ENCODE peak calls at places on chromosomes 2 and 18, in four cellular contexts. O is CD4-positive, alpha-beta memory T cell; J is PC-9; Z is tibial artery. E is an unnamed sample. For H3K9me3, the result is how much of the 10 kb centered on the place peaks cover.

GRCh38 chr2:128477026-128477820 is 158.6 kb upstream of the HS6ST1 start:
- DNase-seq in Z (no peak), O (no peak), J (no peak), E (no peak)

GRCh38 chr2:170701011-170701410 is 14.1 kb upstream of the SP5 start:
- DNase-seq in J (no peak), Z (no peak), O (no peak), E (no peak)

GRCh38 chr2:1681323-1682310 is 62.7 kb downstream of the PXDN start:
- DNase-seq in J (no peak), O (no peak), Z (no peak), E (no peak)

GRCh38 chr2:136281281-136282117 is 163.6 kb upstream of the CXCR4 start:
- DNase-seq in Z (no peak), O (peak), J (no peak), E (peak)

GRCh38 chr18:13565228-13565627 is 161.1 kb downstream of the FAM210A start:
- DNase-seq in J (no peak), O (no peak), Z (no peak), E (no peak)

GRCh38 chr2:236600158-236600557 is 30.5 kb downstream of the ACKR3 start:
- DNase-seq in O (no peak), Z (no peak), J (no peak), E (no peak)

GRCh38 chr18:32040936-32041335 is 22.3 kb downstream of the RNF125 start:
- DNase-seq in Z (no peak), J (no peak), O (peak), E (no peak)

GRCh38 chr18:23238152-23238531 is 102.9 kb downstream of the CABLES1 start:
- DNase-seq in Z (peak), O (no peak), J (no peak), E (no peak)

GRCh38 chr2:178317807-178318206 is 123.5 kb downstream of the OSBPL6 start:
- DNase-seq in Z (no peak), O (no peak), J (no peak), E (no peak)

GRCh38 chr2:177669625-177670330 is 277.2 kb downstream of the AGPS start:
- DNase-seq in J (no peak), O (no peak), Z (no peak), E (no peak)

GRCh38 chr2:95377216-95377530 is 25.3 kb upstream of the FAHD2A start:
- DNase-seq in Z (no peak), O (no peak), J (no peak), E (no peak)

GRCh38 chr2:136098441-136098840 is 19.5 kb downstream of the CXCR4 start:
- DNase-seq in Z (no peak), O (no peak), J (no peak), E (no peak)

GRCh38 chr2:180337136-180337535 is 330.0 kb upstream of the CWC22 start:
- DNase-seq in O (no peak), J (peak), Z (no peak), E (no peak)

GRCh38 chr2:180334514-180334913 is 327.4 kb upstream of the CWC22 start:
- DNase-seq in Z (no peak), O (no peak), J (no peak), E (no peak)

GRCh38 chr2:180336550-180336949 is 329.5 kb upstream of the CWC22 start:
- DNase-seq in J (no peak), Z (no peak), O (no peak), E (no peak)
- H3K9me3 ChIP-seq in J (under half), Z (under half), O (under half), E (under half)

DNA sequence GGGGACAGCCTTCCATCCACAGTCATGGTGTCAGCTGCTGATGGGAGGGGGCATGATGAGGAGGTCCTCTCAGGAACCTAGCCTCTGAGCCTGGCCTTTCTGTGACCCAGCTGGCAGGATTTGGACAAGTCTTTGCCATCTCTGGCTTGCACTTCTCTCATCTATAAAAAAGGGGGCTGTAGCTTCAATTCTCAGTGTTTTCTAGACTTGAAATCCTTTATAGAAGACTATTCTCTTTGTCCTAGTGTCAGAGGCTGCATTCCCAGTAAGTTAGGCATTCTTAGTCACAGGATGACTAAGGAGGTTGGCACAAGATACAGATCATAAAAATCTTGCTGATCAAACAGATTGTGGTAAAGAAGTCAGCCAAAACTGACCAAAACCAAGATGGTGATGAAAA is 958.5 kb downstream of the CNTNAP5 start:
- DNase-seq in Z (no peak), O (no peak), J (peak), E (no peak)
- H3K9me3 ChIP-seq in Z (under half), O (under half), J (under half), E (under half)

GRCh38 chr2:41500895-41501294 is 546.9 kb upstream of the PKDCC start:
- DNase-seq in Z (no peak), J (no peak), O (no peak), E (no peak)
- H3K9me3 ChIP-seq in Z (under half), J (under half), O (under half), E (under half)

GRCh38 chr2:29726976-29727375 is 194.4 kb downstream of the ALK start:
- DNase-seq in Z (no peak), O (no peak), J (no peak), E (no peak)
- H3K9me3 ChIP-seq in Z (under half), O (under half), J (under half), E (under half)

DNA sequence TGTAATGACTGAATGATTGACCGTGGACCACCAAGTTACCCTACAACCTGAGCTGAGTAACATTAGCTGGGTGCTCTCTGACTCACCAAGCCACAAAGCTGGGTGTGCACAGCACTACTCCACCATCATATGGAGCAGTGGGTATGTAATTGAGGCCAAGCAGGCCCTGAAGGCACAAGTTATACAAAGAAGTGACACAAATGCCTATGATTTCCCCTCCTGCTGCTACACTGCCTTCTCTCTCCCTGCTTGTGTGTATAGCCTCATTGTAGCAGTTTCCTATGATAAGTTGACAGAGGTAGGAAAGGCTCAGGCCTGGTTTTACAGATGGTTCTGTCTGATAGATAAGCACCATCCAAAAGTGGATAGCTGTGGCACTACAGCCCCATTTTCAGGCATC is 1327.2 kb upstream of the DDX18 start:
- DNase-seq in Z (no peak), J (no peak), O (no peak), E (no peak)
- H3K9me3 ChIP-seq in Z (under half), J (under half), O (under half), E (under half)

GRCh38 chr18:58112174-58112573 is 68.1 kb downstream of the NEDD4L start:
- DNase-seq in O (no peak), J (no peak), Z (no peak), E (no peak)
- H3K9me3 ChIP-seq in O (under half), J (under half), Z (under half), E (under half)

GRCh38 chr2:82968381-82968780 is 1490.7 kb downstream of the SUCLG1 start:
- DNase-seq in Z (no peak), O (no peak), J (no peak), E (no peak)
- H3K9me3 ChIP-seq in Z (under half), O (under half), J (under half), E (under half)

DNA sequence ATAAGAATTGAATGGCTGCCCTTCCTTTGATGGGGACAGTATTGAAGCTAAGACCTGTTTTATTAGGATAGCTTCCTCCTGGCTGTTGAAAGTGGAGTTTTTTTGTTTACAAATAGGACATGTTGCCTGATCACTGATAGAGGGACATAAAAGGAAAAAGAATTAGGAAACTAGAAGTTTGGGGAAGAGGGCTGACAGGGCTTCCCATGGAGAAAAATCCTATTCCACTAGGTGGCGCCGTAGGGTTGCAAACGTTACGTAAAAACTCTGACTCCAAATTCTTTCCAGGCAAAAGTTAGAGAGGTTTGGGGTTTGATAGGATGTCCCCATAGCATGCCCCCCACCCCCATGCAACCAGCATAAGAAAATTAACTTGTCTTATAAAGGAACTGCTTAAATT is 11.1 kb upstream of the RBFA start:
- DNase-seq in J (no peak), Z (no peak), O (no peak), E (no peak)
- H3K9me3 ChIP-seq in J (under half), Z (half or more), O (half or more), E (under half)